ENCODE peak calls at places on chromosomes 3 and 15, in eight cellular contexts. L, C, X, J, G, T, N and P are unnamed samples. For H3K27me3, the result is how much of the 10 kb centered on the place peaks cover.

GRCh38 chr3:142224482-142225072 is 808 bp downstream of the GK5 start:
- DNase-seq in L (peak), C (no peak), X (no peak), J (no peak), G (no peak), T (no peak), N (peak), P (peak)

GRCh38 chr3:112856537-112856936 is 9.9 kb upstream of the CD200R1L start:
- DNase-seq in L (no peak), C (no peak), X (no peak), J (no peak), G (no peak), T (no peak), N (no peak), P (no peak)

GRCh38 chr3:24548278-24548677 is 53.6 kb upstream of the THRB start:
- DNase-seq in L (no peak), C (peak), X (no peak), J (no peak), G (no peak), T (no peak), N (no peak), P (peak)

GRCh38 chr15:65195542-65196026 is 10.4 kb upstream of the CLPX start:
- DNase-seq in L (no peak), C (no peak), X (no peak), J (no peak), G (no peak), T (no peak), N (no peak), P (no peak)

GRCh38 chr3:57959407-57960173 is 48.6 kb upstream of the FLNB start:
- DNase-seq in L (peak), C (peak), X (no peak), J (no peak), G (peak), T (no peak), N (no peak), P (peak)

GRCh38 chr3:159499031-159499793 is 489.4 kb upstream of the IL12A start:
- DNase-seq in L (no peak), C (peak), X (no peak), J (no peak), G (no peak), T (no peak), N (no peak), P (peak)

GRCh38 chr3:38006031-38006430 is 15.4 kb downstream of the VILL start:
- DNase-seq in L (no peak), C (no peak), X (no peak), J (no peak), G (no peak), T (no peak), N (no peak), P (no peak)

GRCh38 chr3:60175680-60176079 is 1075.6 kb downstream of the FHIT start:
- DNase-seq in L (no peak), C (no peak), X (no peak), J (no peak), G (no peak), T (no peak), N (no peak), P (no peak)

GRCh38 chr3:155382396-155383042 is 89.0 kb upstream of the STRIT1 start:
- DNase-seq in L (peak), C (peak), X (no peak), J (peak), G (peak), T (no peak), N (peak), P (peak)

GRCh38 chr3:112136959-112137693 is 4.1 kb upstream of the GCSAM start:
- DNase-seq in L (peak), C (peak), X (no peak), J (no peak), G (no peak), T (no peak), N (peak), P (peak)

GRCh38 chr3:38018296-38019266 is 10.9 kb downstream of the PLCD1 start:
- DNase-seq in L (no peak), C (no peak), X (no peak), J (no peak), G (no peak), T (no peak), N (no peak), P (no peak)

GRCh38 chr3:18559323-18559972 is 134.3 kb upstream of the SATB1 start:
- DNase-seq in L (no peak), C (peak), X (no peak), J (no peak), G (no peak), T (no peak), N (peak), P (peak)

GRCh38 chr3:8554725-8555621 is 53.4 kb downstream of the LMCD1 start:
- DNase-seq in L (no peak), C (peak), X (no peak), J (peak), G (peak), T (no peak), N (no peak), P (no peak)

GRCh38 chr3:162168715-162169114 is 672.1 kb downstream of the OTOL1 start:
- DNase-seq in L (no peak), C (no peak), X (no peak), J (no peak), G (no peak), T (no peak), N (no peak), P (no peak)

GRCh38 chr15:40437754-40438687 is 2.7 kb upstream of the BAHD1 start:
- DNase-seq in L (no peak), C (no peak), X (no peak), J (no peak), G (no peak), T (no peak), N (no peak), P (no peak)
- H3K27me3 ChIP-seq in L (under half), C (under half), X (under half), J (under half), G (under half), T (under half), N (under half), P (under half)

DNA sequence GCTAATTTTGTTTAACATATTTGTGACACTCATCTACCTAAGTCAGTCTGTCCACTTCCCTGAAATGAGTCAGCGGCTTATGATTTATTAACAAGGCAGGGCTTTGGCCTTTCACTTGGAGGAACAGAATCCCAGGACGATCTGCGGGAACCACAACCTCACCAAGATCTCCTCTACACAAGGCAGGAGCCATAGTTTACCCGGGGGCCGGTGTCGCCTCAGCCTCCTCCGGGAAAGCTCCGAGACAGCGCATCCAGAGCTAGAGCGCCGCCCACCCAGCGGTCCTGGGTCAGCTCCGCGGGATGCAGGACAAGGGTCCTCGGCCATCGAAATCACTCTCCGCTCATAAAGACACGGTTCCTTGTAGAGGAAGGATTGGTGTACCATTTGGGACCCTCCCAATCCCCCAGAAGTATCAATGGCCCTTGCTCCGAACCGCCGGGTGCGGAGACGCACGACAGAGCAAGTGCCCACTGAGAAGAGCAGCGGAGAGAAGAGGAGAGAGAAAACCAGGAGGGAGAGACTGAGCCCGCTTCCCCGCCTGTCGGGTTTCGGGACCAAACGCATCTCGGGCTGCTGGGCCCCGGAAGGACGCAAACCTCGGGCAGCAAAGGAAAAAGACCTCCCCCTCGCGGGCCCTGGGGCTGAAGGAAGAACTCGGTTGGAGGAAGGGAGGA is 13.1 kb upstream of the ALCAM start:
- DNase-seq in L (peak), C (no peak), X (no peak), J (peak), G (no peak), T (no peak), N (no peak), P (peak)
- H3K4me3 ChIP-seq in L (peak), C (peak), X (peak), J (peak), G (no peak), T (peak), N (no peak), P (peak)

DNA sequence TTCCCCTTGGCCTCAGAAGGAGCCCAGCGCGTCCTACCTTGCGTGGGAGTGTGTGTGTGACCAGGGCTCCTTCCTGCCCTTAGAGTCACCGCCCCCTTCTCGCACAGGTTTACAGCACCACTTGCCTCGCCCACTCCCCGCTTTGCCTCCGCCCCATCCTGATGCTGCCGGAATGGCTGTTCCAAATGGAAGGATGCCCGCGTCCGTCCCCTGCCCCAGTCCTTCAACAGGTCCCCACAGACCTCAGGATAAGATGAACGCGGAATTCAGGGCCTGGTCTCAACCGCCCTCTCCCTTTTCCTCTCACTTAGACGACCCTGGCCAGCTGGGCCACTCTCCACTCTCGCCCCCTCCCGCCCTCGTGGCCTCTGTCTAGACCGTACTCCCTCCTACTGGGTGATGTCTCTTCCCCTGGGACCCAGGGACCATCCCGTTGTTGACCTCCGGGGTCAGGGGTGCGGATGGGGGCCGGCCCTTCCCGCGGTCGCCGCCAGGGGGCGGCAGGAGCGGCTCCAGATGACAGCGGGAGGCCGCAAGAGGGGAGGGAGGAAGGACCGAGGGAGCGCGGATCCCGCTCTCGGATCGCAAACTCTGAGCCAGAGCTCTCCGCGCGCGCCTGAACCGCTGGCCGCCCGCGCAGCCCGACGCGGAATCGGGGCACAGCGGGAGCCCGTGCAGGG is at the start of gene THSD4:
- DNase-seq in L (peak), C (peak), X (no peak), J (peak), G (peak), T (no peak), N (no peak), P (no peak)
- TF ChIP-seq CTCF in L (peak), C (peak), X (peak), J (peak), G (peak), T (peak), N (peak), P (peak)

GRCh38 chr15:80250614-80251504 is 1.2 kb downstream of the CTXND1 start:
- DNase-seq in L (no peak), C (no peak), X (no peak), J (no peak), G (no peak), T (no peak), N (no peak), P (no peak)

GRCh38 chr15:80251505-80252280 is at the start of gene CTXND1:
- DNase-seq in L (no peak), C (no peak), X (no peak), J (peak), G (no peak), T (no peak), N (no peak), P (no peak)

GRCh38 chr15:80247320-80247719 is 4.7 kb downstream of the CTXND1 start:
- DNase-seq in L (no peak), C (no peak), X (no peak), J (no peak), G (no peak), T (no peak), N (no peak), P (no peak)

GRCh38 chr15:80252281-80252619 is 237 bp upstream of the CTXND1 start:
- DNase-seq in L (no peak), C (no peak), X (no peak), J (no peak), G (no peak), T (no peak), N (no peak), P (no peak)

DNA sequence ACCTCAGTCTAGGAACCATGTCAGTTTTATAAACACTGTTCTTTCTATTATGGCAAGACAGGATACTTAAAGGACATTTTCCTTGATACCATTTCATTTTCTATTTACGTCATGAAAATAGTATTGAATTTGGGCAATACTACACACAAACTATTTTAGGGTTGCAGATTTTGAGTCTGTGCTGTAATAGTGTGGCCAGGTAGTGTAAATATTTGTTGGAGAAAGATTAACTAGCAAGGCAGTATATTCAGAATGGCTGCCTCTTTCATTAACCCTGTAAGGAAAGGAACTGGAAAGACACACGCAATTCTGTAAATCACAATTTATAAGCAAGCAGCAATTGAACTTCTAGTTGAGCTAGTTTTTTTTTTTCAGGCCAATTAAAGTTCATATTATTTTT is 2.0 kb downstream of the CTXND1 start:
- DNase-seq in L (no peak), C (no peak), X (no peak), J (no peak), G (no peak), T (no peak), N (no peak), P (no peak)
- H3K27me3 ChIP-seq in L (half or more), C (under half), X (under half), J (under half), G (under half), T (under half), N (half or more), P (under half)

GRCh38 chr15:60507596-60508424 is 28.9 kb upstream of the ICE2 start:
- DNase-seq in L (no peak), C (peak), X (peak), J (no peak), G (peak), T (no peak), N (peak), P (peak)
- H3K4me3 ChIP-seq in L (no peak), C (no peak), X (no peak), J (no peak), G (no peak), T (no peak), N (no peak), P (no peak)